ENCODE peak calls at places on chromosomes 16 and 17, in four cellular contexts. U is AG08395; N is stimulated activated CD4-positive, alpha-beta T cell treated with anti-CD3 and anti-CD28 coated beads, Interleukin-2, amount 100 ng/mL, for 48 hours; D is HEK293T. G is an unnamed sample.

GRCh38 chr17:30240177-30240576 is 4.7 kb upstream of the SLC6A4 start:
- DNase-seq in D (no peak), U (no peak), N (no peak), G (no peak)

GRCh38 chr16:28168991-28169554 is 42.7 kb downstream of the XPO6 start:
- DNase-seq in D (no peak), U (no peak), N (no peak), G (no peak)

GRCh38 chr17:14341866-14342265 is 41.0 kb downstream of the HS3ST3B1 start:
- DNase-seq in U (no peak), D (peak; percentile 19), N (no peak), G (no peak)

GRCh38 chr16:69520800-69521602 is 44.8 kb upstream of the NFAT5 start:
- DNase-seq in U (no peak), N (peak; percentile 18), D (no peak), G (peak; percentile 22)

GRCh38 chr16:17369441-17369951 is 101.3 kb downstream of the XYLT1 start:
- DNase-seq in D (no peak), U (no peak), N (no peak), G (peak; percentile 43)

GRCh38 chr16:80806957-80807356 is 2.6 kb upstream of the CDYL2 start:
- DNase-seq in U (peak; percentile 22), D (no peak), N (peak; percentile 46), G (peak; percentile 29)

GRCh38 chr17:57607553-57608120 is 137.5 kb downstream of the CCDC182 start:
- DNase-seq in D (no peak), N (no peak), U (no peak), G (no peak)

GRCh38 chr17:64146418-64147109 is 16.6 kb upstream of the ERN1 start:
- DNase-seq in D (no peak), U (peak; percentile 46), N (no peak), G (peak; percentile 78)

GRCh38 chr16:49750341-49751011 is 105.4 kb downstream of the ZNF423 start:
- DNase-seq in D (no peak), N (no peak), U (no peak), G (no peak)

GRCh38 chr16:66382171-66382965 is 15.9 kb downstream of the CDH5 start:
- DNase-seq in N (no peak), U (peak; percentile 45), D (no peak), G (peak; percentile 70)

GRCh38 chr16:15509593-15510520 is 75.5 kb downstream of the BMERB1 start:
- DNase-seq in N (no peak), U (peak; percentile 59), D (no peak), G (peak; percentile 71)

GRCh38 chr17:73754886-73755285 is 110.6 kb upstream of the SDK2 start:
- DNase-seq in N (no peak), D (no peak), U (no peak), G (no peak)

GRCh38 chr17:83132251-83133081 is 53.1 kb downstream of the METRNL start:
- DNase-seq in D (no peak), N (no peak), U (no peak), G (no peak)

GRCh38 chr16:30075503-30076275 is at the start of gene PPP4C:
- DNase-seq in D (peak; percentile 99), U (peak; percentile 94), N (peak; percentile 81), G (peak; percentile 88)

GRCh38 chr17:19273731-19274130 is 36.6 kb downstream of the EPN2 start:
- DNase-seq in D (no peak), N (no peak), U (no peak), G (peak; percentile 37)

GRCh38 chr17:7575959-7576358 is 3.5 kb upstream of the CD68 start:
- DNase-seq in D (no peak), N (no peak), U (no peak), G (no peak)

GRCh38 chr17:40417258-40417608 is 463 bp downstream of the TOP2A start:
- DNase-seq in N (no peak), U (no peak), D (peak; percentile 17), G (peak; percentile 18)

GRCh38 chr16:46857261-46857962 is 26.4 kb upstream of the C16orf87 start:
- DNase-seq in U (peak; percentile 72), N (no peak), D (peak; percentile 66), G (peak; percentile 64)

GRCh38 chr17:68384941-68385340 is 72.4 kb downstream of the WIPI1 start:
- DNase-seq in D (no peak), U (no peak), N (no peak), G (no peak)

GRCh38 chr16:84959045-84959576 is 52.2 kb downstream of the ZDHHC7 start:
- DNase-seq in D (no peak), N (no peak), U (no peak), G (no peak)

GRCh38 chr17:39671651-39672521 is 3.6 kb downstream of the PNMT start:
- DNase-seq in U (peak; percentile 47), N (no peak), D (no peak), G (peak; percentile 39)

GRCh38 chr17:44759096-44759915 is 518 bp downstream of the ADAM11 start:
- DNase-seq in U (peak; percentile 39), D (peak; percentile 45), N (no peak), G (no peak)

GRCh38 chr16:55379876-55380390 is 55.9 kb downstream of the IRX6 start:
- DNase-seq in N (no peak), U (no peak), D (no peak), G (no peak)

GRCh38 chr16:54268766-54269165 is 17.8 kb downstream of the IRX3 start:
- DNase-seq in U (no peak), N (no peak), D (no peak), G (no peak)

GRCh38 chr16:1469693-1470201 is 5.1 kb downstream of the CLCN7 start:
- DNase-seq in D (no peak), N (no peak), U (no peak), G (no peak)

GRCh38 chr16:3266873-3267537 is 10.6 kb upstream of the MEFV start:
- DNase-seq in N (no peak), U (peak; percentile 79), D (peak; percentile 51), G (peak; percentile 66)

GRCh38 chr17:66941773-66942452 is 22.6 kb upstream of the CACNG4 start:
- DNase-seq in N (no peak), D (no peak), U (no peak), G (no peak)

GRCh38 chr16:86982912-86983311 is 334.3 kb downstream of the C16orf95 start:
- DNase-seq in D (no peak), N (no peak), U (no peak), G (no peak)

GRCh38 chr16:4500283-4500682 is 24.1 kb downstream of the HMOX2 start:
- DNase-seq in U (peak; percentile 95), N (no peak), D (no peak), G (peak; percentile 59)

GRCh38 chr17:34584805-34585416 is 5.5 kb downstream of the TMEM132E start:
- DNase-seq in N (no peak), D (no peak), U (peak; percentile 47), G (peak; percentile 46)

GRCh38 chr17:70295732-70296131 is 126.4 kb downstream of the KCNJ2 start:
- DNase-seq in D (no peak), U (no peak), N (no peak), G (no peak)

GRCh38 chr17:41914358-41914766 is 4.4 kb downstream of the ACLY start:
- DNase-seq in D (no peak), U (no peak), N (no peak), G (no peak)

GRCh38 chr16:23504453-23505179 is 5.7 kb downstream of the GGA2 start:
- DNase-seq in U (peak; percentile 85), D (peak; percentile 20), N (peak; percentile 63), G (peak; percentile 90)

GRCh38 chr17:45940826-45941225 is 46.5 kb downstream of the MAPT start:
- DNase-seq in D (no peak), N (no peak), U (no peak), G (no peak)

G was measured in RPMI7951.